ENCODE peak calls at places on chromosomes 1 and 21, in four cellular contexts. M, B, T and W are unnamed samples.

GRCh38 chr1:8133657-8134430 is 107.7 kb upstream of the ERRFI1 start:
- DNase-seq in M (peak), B (peak), T (peak), W (no peak)

GRCh38 chr1:29324202-29324601 is 87.9 kb downstream of the PTPRU start:
- DNase-seq in M (no peak), B (no peak), T (no peak), W (no peak)

GRCh38 chr1:163303561-163303960 is 18.2 kb upstream of the NUF2 start:
- DNase-seq in M (no peak), B (no peak), T (no peak), W (no peak)

GRCh38 chr1:229579101-229579651 is 20.7 kb upstream of the ABCB10 start:
- DNase-seq in M (peak), B (no peak), T (peak), W (no peak)

GRCh38 chr1:45820173-45820572 is 16.8 kb downstream of the MAST2 start:
- DNase-seq in M (no peak), B (no peak), T (no peak), W (no peak)

GRCh38 chr1:199221371-199222150 is 582.7 kb downstream of the PTPRC start:
- DNase-seq in M (no peak), B (no peak), T (no peak), W (no peak)

GRCh38 chr1:234849824-234850223 is 239.8 kb upstream of the IRF2BP2 start:
- DNase-seq in M (no peak), B (no peak), T (peak), W (no peak)

GRCh38 chr1:232445361-232446106 is 184.4 kb downstream of the SIPA1L2 start:
- DNase-seq in M (no peak), B (no peak), T (no peak), W (no peak)

GRCh38 chr1:221824025-221824424 is 82.1 kb upstream of the DUSP10 start:
- DNase-seq in M (peak), B (no peak), T (peak), W (no peak)

GRCh38 chr1:7644906-7645750 is 126.0 kb upstream of the VAMP3 start:
- DNase-seq in M (no peak), B (no peak), T (no peak), W (no peak)

GRCh38 chr21:38994014-38994413 is 188.3 kb downstream of the ETS2 start:
- DNase-seq in M (no peak), B (no peak), T (no peak), W (no peak)

GRCh38 chr1:66575739-66576138 is 41.8 kb downstream of the SGIP1 start:
- DNase-seq in M (peak), B (peak), T (peak), W (no peak)

GRCh38 chr21:39885119-39885848 is 18.0 kb downstream of the PCP4 start:
- DNase-seq in M (no peak), B (no peak), T (no peak), W (no peak)

GRCh38 chr1:161921990-161922389 is 101.7 kb downstream of the OLFML2B start:
- DNase-seq in M (peak), B (no peak), T (peak), W (no peak)

GRCh38 chr1:218785928-218786327 is 387.8 kb upstream of the LYPLAL1 start:
- DNase-seq in M (peak), B (no peak), T (peak), W (no peak)

GRCh38 chr1:217190359-217190758 is 440.5 kb downstream of the GPATCH2 start:
- DNase-seq in M (no peak), B (no peak), T (no peak), W (no peak)

GRCh38 chr1:34292472-34292871 is 115.8 kb downstream of the C1orf94 start:
- DNase-seq in M (no peak), B (no peak), T (no peak), W (no peak)

GRCh38 chr1:240295811-240296210 is 204.1 kb downstream of the FMN2 start:
- DNase-seq in M (no peak), B (no peak), T (no peak), W (no peak)

GRCh38 chr1:210250998-210251679 is 18.5 kb downstream of the SERTAD4 start:
- DNase-seq in M (peak), B (no peak), T (no peak), W (peak)

GRCh38 chr1:112881742-112882127 is 74.3 kb downstream of the SLC16A1 start:
- DNase-seq in M (no peak), B (no peak), T (no peak), W (no peak)

GRCh38 chr21:38669186-38669585 is 136.5 kb upstream of the ETS2 start:
- DNase-seq in M (peak), B (no peak), T (peak), W (no peak)

GRCh38 chr1:32969556-32969955 is 4.9 kb upstream of the RNF19B start:
- DNase-seq in M (no peak), B (no peak), T (no peak), W (no peak)

GRCh38 chr1:158043232-158043631 is 49.8 kb downstream of the KIRREL1 start:
- DNase-seq in M (no peak), B (no peak), T (no peak), W (no peak)

GRCh38 chr1:170853867-170854266 is 81.5 kb upstream of the MROH9 start:
- DNase-seq in M (no peak), B (no peak), T (no peak), W (no peak)

GRCh38 chr1:112788561-112788960 is 73.4 kb upstream of the PPM1J start:
- DNase-seq in M (peak), B (no peak), T (no peak), W (no peak)

GRCh38 chr21:39616373-39616772 is 3.6 kb downstream of the B3GALT5 start:
- DNase-seq in M (no peak), B (no peak), T (no peak), W (no peak)

GRCh38 chr1:222950892-222951291 is 136.1 kb downstream of the DISP1 start:
- DNase-seq in M (peak), B (no peak), T (no peak), W (no peak)

GRCh38 chr1:7784492-7785071 is 491 bp downstream of the PER3 start:
- DNase-seq in M (no peak), B (no peak), T (no peak), W (no peak)

GRCh38 chr1:187876775-187877174 is 1048.0 kb downstream of the PLA2G4A start:
- DNase-seq in M (no peak), B (no peak), T (no peak), W (no peak)

GRCh38 chr1:243740255-243740999 is 109.6 kb downstream of the AKT3 start:
- DNase-seq in M (no peak), B (no peak), T (no peak), W (no peak)

GRCh38 chr1:20956272-20956671 is 169.2 kb upstream of the HP1BP3 start:
- DNase-seq in M (peak), B (no peak), T (no peak), W (no peak)

GRCh38 chr1:175599212-175599681 is 144.1 kb downstream of the TNR start:
- DNase-seq in M (no peak), B (no peak), T (no peak), W (no peak)

GRCh38 chr1:214050513-214051401 is 63.0 kb downstream of the PROX1 start:
- DNase-seq in M (no peak), B (no peak), T (no peak), W (no peak)

GRCh38 chr1:38875811-38876210 is 2.7 kb upstream of the MYCBP start:
- DNase-seq in M (no peak), B (no peak), T (no peak), W (no peak)

GRCh38 chr1:38870996-38871395 is 2.2 kb downstream of the MYCBP start:
- DNase-seq in M (no peak), B (no peak), T (no peak), W (no peak)

GRCh38 chr1:38872401-38873026 is 634 bp downstream of the MYCBP start:
- DNase-seq in M (peak), B (no peak), T (no peak), W (no peak)

DNA sequence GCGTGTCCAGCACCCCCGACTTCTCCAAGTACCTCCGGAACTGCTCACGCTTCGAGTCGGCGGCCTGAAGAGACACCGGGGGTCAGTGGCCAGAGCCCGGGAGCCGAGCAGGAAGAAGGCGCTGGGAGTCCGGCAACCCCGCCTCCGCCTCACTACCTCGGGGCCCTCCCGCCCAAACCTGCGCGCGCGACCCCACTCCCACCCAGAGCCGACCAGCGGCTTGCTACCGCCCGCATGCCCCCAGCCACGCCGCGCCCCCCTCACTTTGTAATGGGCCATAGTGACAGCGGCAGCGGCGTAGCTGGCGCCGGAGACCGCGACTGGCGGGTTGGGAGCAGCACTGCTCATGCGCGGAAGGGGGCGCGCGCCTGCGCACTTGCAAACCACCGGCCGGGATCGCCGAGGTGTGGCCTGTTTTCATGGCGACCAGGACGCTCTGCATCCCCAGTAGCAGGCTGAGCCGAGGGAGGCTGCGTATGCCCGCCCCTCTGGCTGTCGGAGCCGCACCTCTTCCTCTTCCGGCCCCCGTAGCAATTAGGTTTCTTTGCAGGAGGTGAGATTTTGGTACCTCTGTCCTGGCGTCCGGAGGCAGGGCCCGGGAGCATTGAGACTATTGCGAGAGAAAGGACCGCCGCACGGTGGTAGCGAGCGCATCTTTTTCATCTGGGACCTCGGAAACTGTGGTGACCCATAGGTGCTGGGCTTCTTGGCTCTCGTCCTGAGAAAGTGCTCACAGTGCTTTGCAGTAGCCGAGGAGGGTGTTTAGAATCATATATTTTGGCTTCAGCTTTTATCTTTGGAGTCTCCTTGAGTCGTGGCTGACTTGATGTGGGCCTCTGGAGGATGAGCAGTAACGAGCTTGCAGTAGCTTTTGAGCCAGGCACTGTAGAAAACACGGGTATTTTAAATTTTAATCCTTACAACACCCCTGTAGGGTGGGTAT is at the start of gene MYCBP:
- DNase-seq in M (peak), B (peak), T (peak), W (peak)
- TF ChIP-seq CTCF in M (peak), B (no peak), T (peak), W (no peak)

DNA sequence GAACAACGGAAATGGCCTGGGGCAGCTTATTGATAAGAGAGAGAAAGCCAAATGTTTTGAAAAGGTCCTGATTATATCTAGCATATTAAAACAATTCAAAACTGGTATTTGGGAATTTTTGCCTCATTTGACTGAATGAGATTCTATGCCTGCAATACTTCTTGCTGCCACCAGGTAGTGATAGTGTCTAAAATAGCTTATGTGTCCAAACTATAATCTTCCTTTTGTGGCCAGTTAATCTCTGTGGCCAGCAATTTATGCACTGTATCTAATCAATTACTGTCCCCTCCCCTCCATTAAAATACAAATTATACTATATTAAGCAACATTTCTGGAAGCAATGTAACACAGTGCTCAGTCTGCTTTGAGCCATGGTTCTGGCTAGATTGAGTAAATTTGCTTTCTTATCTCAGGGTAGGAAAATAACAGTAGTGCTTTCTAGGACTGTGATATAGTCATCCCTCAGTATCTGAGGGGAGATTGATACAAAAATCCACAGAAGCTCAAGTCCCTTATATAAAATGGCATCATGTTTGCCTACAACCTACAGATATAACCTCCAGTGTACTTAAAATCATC is 91.8 kb downstream of the FOXD2 start:
- DNase-seq in M (no peak), B (no peak), T (no peak), W (no peak)
- TF ChIP-seq CTCF in M (peak), B (peak), T (peak), W (no peak)

DNA sequence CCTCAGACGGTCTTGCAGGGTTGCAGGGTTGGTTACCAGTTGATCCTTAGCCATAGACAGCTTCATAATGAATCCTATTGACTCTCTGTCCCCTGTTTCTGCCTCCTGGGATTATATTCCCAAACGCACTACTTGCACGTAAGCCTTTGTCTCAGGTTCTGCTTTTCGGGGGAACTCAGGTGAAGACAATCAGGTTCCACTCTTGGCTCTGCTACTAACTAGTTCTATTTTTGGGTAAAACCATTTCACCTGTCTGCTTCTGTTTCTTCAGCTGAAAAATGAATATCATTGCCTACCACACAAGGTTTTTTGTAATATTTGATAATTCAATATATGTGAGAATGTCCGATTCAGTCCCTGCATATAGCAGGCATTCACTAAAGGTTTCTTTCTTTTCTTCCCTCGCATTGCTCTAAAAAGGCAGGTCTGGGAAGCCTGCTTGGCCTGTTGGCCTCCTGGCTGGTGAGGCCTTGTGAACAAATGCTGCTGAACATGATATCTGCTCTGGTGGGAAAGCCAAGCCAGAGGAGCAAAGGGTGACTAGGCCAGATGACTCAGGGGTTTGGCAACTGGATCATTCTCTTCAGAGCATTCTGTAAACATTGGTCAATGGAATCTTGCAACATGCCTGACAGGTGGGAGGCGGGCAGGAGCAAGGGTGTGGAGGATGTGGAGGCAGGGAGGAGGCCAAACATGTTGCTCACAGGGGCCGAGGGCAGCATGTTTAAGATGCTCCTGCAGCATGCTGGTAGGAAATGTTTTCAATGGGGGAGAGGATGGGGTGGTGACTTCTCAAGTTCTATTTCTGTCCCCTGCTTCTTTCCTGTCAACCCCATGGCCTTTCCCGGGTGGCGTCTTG is 23.8 kb downstream of the IER5 start:
- DNase-seq in M (peak), B (peak), T (peak), W (peak)
- TF ChIP-seq CTCF in M (no peak), B (no peak), T (no peak), W (no peak)

DNA sequence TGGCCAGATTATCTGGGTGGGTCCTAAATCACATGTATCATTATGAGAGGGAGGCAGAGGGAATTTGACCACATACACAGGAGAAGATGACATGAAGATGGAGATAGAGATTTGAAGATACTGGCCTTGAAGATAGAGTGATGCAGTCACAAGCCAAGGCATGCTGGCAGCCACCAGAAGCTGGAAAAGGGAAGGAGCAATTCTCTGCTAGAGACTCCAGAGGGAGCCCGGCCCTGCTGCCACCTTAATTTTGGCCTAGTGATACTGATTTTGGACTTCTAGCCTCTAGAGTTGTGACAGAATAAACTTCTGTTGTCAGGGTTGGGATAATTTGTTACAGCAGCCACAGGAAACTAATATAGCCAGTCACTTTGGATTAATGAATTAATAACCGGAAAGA is 2.2 kb upstream of the PRDM2 start:
- DNase-seq in M (no peak), B (no peak), T (no peak), W (no peak)
- TF ChIP-seq CTCF in M (peak), B (peak), T (peak), W (no peak)